ENCODE peak calls at places on chromosomes 2 and 18, in ten cellular contexts. B is heart left ventricle, V is fibroblast of mammary gland, I is neural progenitor cell, D is AG09309, J is skeletal muscle cell, K is GM12865, E is A549, M is left lung, Q is lower lobe of right lung. N is an unnamed sample.

GRCh38 chr2:40371525-40372277 is 80.2 kb downstream of the SLC8A1 start:
- DNase-seq in B (peak; percentile 40), V (peak; percentile 79), I (peak; percentile 69), D (no peak), J (peak; percentile 60), K (no peak), E (no peak), M (no peak), Q (no peak), N (no peak)

GRCh38 chr2:149225446-149225845 is 104.9 kb upstream of the LYPD6 start:
- DNase-seq in B (no peak), V (no peak), I (no peak), D (no peak), J (no peak), K (no peak), E (no peak), M (no peak), Q (no peak), N (no peak)

GRCh38 chr2:237702439-237703397 is 75.3 kb downstream of the LRRFIP1 start:
- DNase-seq in B (peak; percentile 67), V (peak; percentile 57), I (peak; percentile 51), D (no peak), J (no peak), K (no peak), E (no peak), M (peak; percentile 85), Q (peak; percentile 71), N (no peak)

GRCh38 chr2:88933077-88933476 is 241.6 kb downstream of the RPIA start:
- DNase-seq in B (no peak), V (no peak), I (no peak), D (no peak), J (no peak), K (no peak), E (no peak), M (no peak), Q (no peak), N (no peak)

GRCh38 chr2:146038014-146038413 is 1518.1 kb upstream of the ZEB2 start:
- DNase-seq in B (no peak), V (no peak), I (no peak), D (no peak), J (no peak), K (no peak), E (no peak), M (no peak), Q (no peak), N (no peak)

GRCh38 chr2:217918220-217919024 is 84.4 kb downstream of the TNS1 start:
- DNase-seq in B (peak; percentile 24), V (no peak), I (peak; percentile 55), D (no peak), J (no peak), K (peak; percentile 9), E (no peak), M (peak; percentile 81), Q (no peak), N (peak; percentile 2)

GRCh38 chr2:136136921-136137320 is 19.0 kb upstream of the CXCR4 start:
- DNase-seq in B (no peak), V (no peak), I (no peak), D (no peak), J (no peak), K (no peak), E (no peak), M (no peak), Q (no peak), N (no peak)

GRCh38 chr18:28637897-28638296 is 461.0 kb upstream of the CDH2 start:
- DNase-seq in B (no peak), V (no peak), I (no peak), D (no peak), J (no peak), K (no peak), E (no peak), M (no peak), Q (no peak), N (no peak)

GRCh38 chr2:53127061-53127650 is 640.4 kb upstream of the CHAC2 start:
- DNase-seq in B (no peak), V (no peak), I (no peak), D (no peak), J (no peak), K (no peak), E (no peak), M (no peak), Q (no peak), N (no peak)

GRCh38 chr2:88483200-88483599 is 30.7 kb upstream of the FOXI3 start:
- DNase-seq in B (no peak), V (no peak), I (no peak), D (no peak), J (no peak), K (no peak), E (no peak), M (no peak), Q (no peak), N (no peak)

GRCh38 chr18:46428368-46428767 is 228.7 kb downstream of the LOXHD1 start:
- DNase-seq in B (peak; percentile 0), V (no peak), I (no peak), D (no peak), J (no peak), K (no peak), E (no peak), M (no peak), Q (no peak), N (no peak)

DNA sequence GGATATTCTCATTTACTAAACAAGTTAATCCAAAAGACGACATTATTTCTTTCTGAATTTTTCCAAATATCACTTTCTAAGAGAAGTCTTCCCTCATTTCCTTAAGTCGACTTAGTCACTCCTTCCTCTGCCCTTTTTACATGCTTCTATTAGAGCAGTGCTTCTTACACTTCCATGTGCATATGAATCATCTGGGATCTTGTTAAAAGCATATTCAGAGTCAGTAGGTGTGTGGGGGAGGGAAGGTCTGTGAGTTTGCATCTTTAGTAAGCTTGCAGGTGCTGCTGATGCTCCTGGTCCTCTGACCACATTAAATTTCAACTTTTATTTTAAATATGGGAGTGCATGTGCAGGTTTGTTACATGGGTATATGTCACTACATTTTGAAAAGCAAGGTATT is 582.6 kb downstream of the NRXN1 start:
- DNase-seq in B (no peak), V (no peak), I (no peak), D (no peak), J (no peak), K (no peak), E (no peak), M (no peak), Q (no peak), N (no peak)
- H3K4me3 ChIP-seq in B (no peak overlapping the region), V (no peak overlapping the region), I (no peak overlapping the region), D (no peak overlapping the region), J (no peak overlapping the region), K (no peak overlapping the region), E (no peak overlapping the region), M (no peak overlapping the region), Q (no peak overlapping the region), N (no peak overlapping the region)

GRCh38 chr2:131426727-131427126 is 49.2 kb upstream of the TUBA3D start:
- DNase-seq in B (no peak), V (no peak), I (no peak), D (no peak), J (no peak), K (peak; percentile 58), E (no peak), M (no peak), Q (no peak), N (peak; percentile 60)

GRCh38 chr2:131419447-131419846 is 55.5 kb upstream of the RAB6D start:
- DNase-seq in B (no peak), V (peak; percentile 34), I (peak; percentile 87), D (no peak), J (peak; percentile 2), K (no peak), E (no peak), M (no peak), Q (no peak), N (no peak)

GRCh38 chr2:131431336-131431735 is 44.6 kb upstream of the TUBA3D start:
- DNase-seq in B (no peak), V (peak; percentile 65), I (no peak), D (no peak), J (no peak), K (no peak), E (no peak), M (no peak), Q (no peak), N (no peak)

DNA sequence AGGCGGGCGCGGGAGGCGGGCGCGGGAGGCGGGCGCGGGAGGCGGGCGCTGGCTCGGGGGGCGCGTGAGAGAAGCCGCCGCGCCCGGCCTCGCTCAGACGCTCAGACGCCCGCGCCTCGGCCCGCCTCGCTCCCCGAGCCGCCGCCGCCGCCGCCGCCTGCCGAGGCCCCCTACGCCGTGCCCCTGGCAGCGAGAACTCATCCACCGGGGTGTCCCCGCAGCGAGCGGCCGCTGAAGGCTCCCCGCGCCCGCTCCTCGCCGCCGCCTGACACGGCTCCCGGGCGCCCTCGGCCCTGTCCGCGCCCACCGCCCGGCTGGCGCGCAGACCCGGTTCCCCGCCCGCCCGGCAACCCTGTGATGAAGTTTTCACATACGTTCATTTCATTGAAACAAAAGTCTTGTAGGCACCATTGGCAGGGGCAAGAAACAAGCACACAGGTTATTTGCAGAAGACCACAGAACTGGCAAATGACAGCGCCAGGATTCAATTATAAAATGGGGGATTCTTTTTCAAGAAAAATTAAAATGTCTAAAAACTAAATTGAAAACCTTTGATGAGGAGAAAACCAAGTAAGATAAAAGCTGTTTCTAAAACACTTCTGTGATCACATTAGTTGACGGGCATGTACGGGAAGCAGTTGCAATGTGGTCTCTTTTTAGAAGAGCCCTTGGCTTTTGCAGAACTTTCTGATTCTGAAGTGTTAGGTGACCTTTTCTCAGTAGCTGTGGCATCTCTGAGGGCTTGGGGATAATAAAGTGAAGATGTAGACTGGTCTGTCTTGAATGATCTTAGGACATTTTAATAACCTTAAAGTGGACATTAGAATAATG is 50.5 kb upstream of the TUBA3D start:
- DNase-seq in B (no peak), V (no peak), I (peak; percentile 39), D (no peak), J (no peak), K (no peak), E (no peak), M (no peak), Q (no peak), N (no peak)
- H3K4me3 ChIP-seq in B (peak overlapping the region; percentile 35), V (no peak overlapping the region), I (peak overlapping the region; percentile 41), D (no peak overlapping the region), J (no peak overlapping the region), K (no peak overlapping the region), E (no peak overlapping the region), M (no peak overlapping the region), Q (no peak overlapping the region), N (peak overlapping the region; percentile 44)

GRCh38 chr2:127649100-127649611 is 3.2 kb downstream of the GPR17 start:
- DNase-seq in B (peak; percentile 74), V (no peak), I (no peak), D (no peak), J (no peak), K (no peak), E (no peak), M (peak; percentile 72), Q (peak; percentile 51), N (no peak)
- H3K4me3 ChIP-seq in B (no peak overlapping the region), V (no peak overlapping the region), I (no peak overlapping the region), D (no peak overlapping the region), J (no peak overlapping the region), K (no peak overlapping the region), E (no peak overlapping the region), M (no peak overlapping the region), Q (no peak overlapping the region), N (no peak overlapping the region)

DNA sequence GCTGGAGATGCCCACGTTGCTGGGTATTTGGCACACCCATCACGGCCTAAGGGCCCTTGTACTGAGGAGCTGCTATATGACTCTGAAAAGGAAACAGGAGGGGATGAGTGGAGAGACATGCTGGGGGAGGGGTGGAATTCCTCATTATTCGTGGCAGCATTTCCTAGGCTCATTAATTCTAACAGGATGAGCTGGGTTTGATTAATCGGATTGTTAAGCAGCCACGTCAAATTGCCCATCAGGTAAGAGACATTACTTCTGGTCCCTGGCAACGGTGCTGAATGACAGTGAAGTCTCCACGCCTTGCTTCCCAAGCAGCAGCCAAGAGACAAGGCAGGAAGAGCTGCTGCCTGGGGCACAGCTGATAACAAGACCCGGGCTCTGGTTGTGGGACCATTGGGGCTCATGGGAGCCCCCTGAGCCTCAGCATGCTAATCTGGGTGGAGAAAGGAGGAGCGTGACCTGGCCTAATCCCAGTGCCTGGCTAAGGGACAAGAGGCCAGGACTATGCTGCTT is 86.6 kb downstream of the MARCHF4 start:
- DNase-seq in B (no peak), V (no peak), I (peak; percentile 33), D (no peak), J (no peak), K (no peak), E (no peak), M (no peak), Q (no peak), N (no peak)
- H3K4me3 ChIP-seq in B (no peak overlapping the region), V (no peak overlapping the region), I (no peak overlapping the region), D (no peak overlapping the region), J (no peak overlapping the region), K (no peak overlapping the region), E (no peak overlapping the region), M (no peak overlapping the region), Q (no peak overlapping the region), N (no peak overlapping the region)

N was measured in Jurkat, Clone E6-1.